ENCODE peak calls at places on chromosomes 11 and 22, in five cellular contexts. H is left lung; O is fibroblast of lung; Q is aorta; C is CD8-positive, alpha-beta memory T cell. Z is an unnamed sample.

GRCh38 chr22:45240810-45241631 is at the start of gene KIAA0930:
- DNase-seq in H (peak; percentile 87), O (peak; percentile 64), Q (peak; percentile 97), C (peak; percentile 81), Z (peak; percentile 91)

GRCh38 chr11:114447444-114447843 is 8.2 kb downstream of the REXO2 start:
- DNase-seq in H (no peak), O (no peak), Q (no peak), C (no peak), Z (no peak)

GRCh38 chr11:87394924-87395323 is 357.2 kb downstream of the TMEM135 start:
- DNase-seq in H (no peak), O (no peak), Q (no peak), C (no peak), Z (no peak)

GRCh38 chr22:17785185-17786184 is 11.2 kb upstream of the BID start:
- DNase-seq in H (no peak), O (peak; percentile 22), Q (no peak), C (peak; percentile 56), Z (peak; percentile 79)

GRCh38 chr11:17898782-17899181 is 114.1 kb downstream of the SERGEF start:
- DNase-seq in H (no peak), O (no peak), Q (no peak), C (no peak), Z (no peak)

GRCh38 chr22:40636380-40637180 is at the start of gene MRTFA:
- DNase-seq in H (peak; percentile 100), O (peak; percentile 100), Q (peak; percentile 100), C (peak; percentile 99), Z (peak; percentile 100)

GRCh38 chr22:32533265-32534068 is 58.9 kb downstream of the FBXO7 start:
- DNase-seq in H (no peak), O (peak; percentile 24), Q (no peak), C (no peak), Z (no peak)

GRCh38 chr22:29302402-29302680 is 4.1 kb upstream of the GAS2L1 start:
- DNase-seq in H (no peak), O (no peak), Q (no peak), C (no peak), Z (no peak)

GRCh38 chr11:75195164-75195962 is 44.5 kb downstream of the SLCO2B1 start:
- DNase-seq in H (peak; percentile 78), O (no peak), Q (peak; percentile 81), C (no peak), Z (peak; percentile 67)

GRCh38 chr11:36774603-36775002 is 176.6 kb upstream of the RAG2 start:
- DNase-seq in H (no peak), O (peak; percentile 45), Q (no peak), C (no peak), Z (no peak)

GRCh38 chr22:44578516-44579230 is 80.6 kb upstream of the RTL6 start:
- DNase-seq in H (peak; percentile 10), O (no peak), Q (peak; percentile 62), C (no peak), Z (no peak)

GRCh38 chr22:46803031-46803880 is 40.8 kb downstream of the TBC1D22A start:
- DNase-seq in H (peak; percentile 52), O (peak; percentile 9), Q (peak; percentile 83), C (peak; percentile 67), Z (peak; percentile 67)

GRCh38 chr22:50612168-50612714 is 11.6 kb downstream of the MAPK8IP2 start:
- DNase-seq in H (no peak), O (no peak), Q (no peak), C (no peak), Z (no peak)

GRCh38 chr11:43359432-43359818 is 705 bp downstream of the TTC17 start:
- DNase-seq in H (no peak), O (peak; percentile 41), Q (no peak), C (no peak), Z (no peak)

GRCh38 chr11:77188912-77189491 is 61.0 kb downstream of the MYO7A start:
- DNase-seq in H (no peak), O (no peak), Q (no peak), C (no peak), Z (peak; percentile 39)

GRCh38 chr11:108538022-108538424 is 39.8 kb upstream of the POGLUT3 start:
- DNase-seq in H (peak; percentile 73), O (no peak), Q (no peak), C (peak; percentile 15), Z (no peak)

GRCh38 chr11:73564903-73565302 is 33.0 kb downstream of the FAM168A start:
- DNase-seq in H (no peak), O (no peak), Q (no peak), C (no peak), Z (no peak)

GRCh38 chr22:38756631-38757463 is 1.0 kb upstream of the SUN2 start:
- DNase-seq in H (peak; percentile 59), O (no peak), Q (no peak), C (no peak), Z (no peak)

GRCh38 chr22:44673406-44673805 is 28.6 kb upstream of the PRR5 start:
- DNase-seq in H (no peak), O (no peak), Q (no peak), C (no peak), Z (no peak)

GRCh38 chr11:63918576-63919171 is 1.7 kb upstream of the RCOR2 start:
- DNase-seq in H (no peak), O (peak; percentile 30), Q (no peak), C (no peak), Z (peak; percentile 60)

GRCh38 chr11:34755671-34756070 is 134.8 kb downstream of the EHF start:
- DNase-seq in H (no peak), O (no peak), Q (no peak), C (no peak), Z (no peak)

GRCh38 chr22:35264986-35265385 is 7.7 kb downstream of the HMGXB4 start:
- DNase-seq in H (no peak), O (no peak), Q (no peak), C (no peak), Z (no peak)

GRCh38 chr11:19931141-19931767 is 218.6 kb downstream of the NAV2 start:
- DNase-seq in H (no peak), O (peak; percentile 33), Q (no peak), C (no peak), Z (no peak)

GRCh38 chr11:130578738-130579368 is 130.4 kb downstream of the ADAMTS15 start:
- DNase-seq in H (no peak), O (no peak), Q (no peak), C (no peak), Z (no peak)

GRCh38 chr11:96045622-96046456 is 121.9 kb upstream of the MTMR2 start:
- DNase-seq in H (no peak), O (peak; percentile 69), Q (peak; percentile 77), C (no peak), Z (no peak)

GRCh38 chr22:49807780-49808708 is 19.6 kb downstream of the BRD1 start:
- DNase-seq in H (no peak), O (no peak), Q (peak; percentile 5), C (peak; percentile 66), Z (no peak)

GRCh38 chr22:45548991-45549736 is 46.5 kb downstream of the FBLN1 start:
- DNase-seq in H (peak; percentile 65), O (peak; percentile 98), Q (peak; percentile 88), C (no peak), Z (peak; percentile 74)

GRCh38 chr11:13009476-13009920 is 382 bp downstream of the RASSF10 start:
- DNase-seq in H (no peak), O (no peak), Q (no peak), C (no peak), Z (no peak)

GRCh38 chr11:13009921-13010736 is 1.0 kb downstream of the RASSF10 start:
- DNase-seq in H (no peak), O (no peak), Q (peak; percentile 74), C (no peak), Z (peak; percentile 56)

GRCh38 chr11:13008625-13009475 is at the start of gene RASSF10:
- DNase-seq in H (peak; percentile 86), O (no peak), Q (peak; percentile 82), C (no peak), Z (peak; percentile 59)

GRCh38 chr11:13007182-13007581 is 1.9 kb upstream of the RASSF10 start:
- DNase-seq in H (no peak), O (no peak), Q (no peak), C (no peak), Z (no peak)

DNA sequence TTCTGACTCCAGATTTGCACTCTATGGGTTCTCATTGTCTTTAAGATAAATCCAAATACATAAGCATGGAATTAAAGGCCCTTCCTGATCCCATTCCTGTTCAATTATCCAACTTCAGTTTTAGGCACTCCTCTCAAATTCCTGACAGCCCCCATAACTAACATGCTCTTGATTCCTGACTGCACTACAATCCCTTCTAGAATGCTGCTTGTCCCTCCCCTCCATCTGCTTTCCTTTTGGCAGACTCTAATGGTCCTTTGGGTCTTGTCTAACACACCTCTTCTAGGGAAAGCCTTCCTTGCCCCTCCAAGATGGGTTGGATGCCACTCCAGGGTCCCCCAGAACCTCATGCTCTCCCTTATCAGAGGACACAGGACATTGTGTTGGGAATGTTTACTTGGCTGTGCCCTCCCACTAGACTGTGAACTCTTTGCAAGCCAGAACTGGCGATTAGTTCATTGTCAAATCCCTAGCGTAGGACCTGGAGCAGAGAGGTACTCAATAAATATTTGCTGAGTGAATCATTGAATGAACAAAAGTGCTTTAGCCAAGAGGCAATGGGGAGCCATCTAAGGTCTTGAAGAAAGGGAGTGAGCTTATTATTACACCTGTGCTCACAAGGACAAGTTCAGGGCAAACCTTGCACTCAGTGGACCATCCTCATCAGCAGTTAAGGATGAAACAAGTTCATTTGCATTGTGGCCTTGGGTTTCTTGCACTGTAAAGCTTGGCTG is 1.2 kb upstream of the RASSF10 start:
- DNase-seq in H (no peak), O (no peak), Q (no peak), C (no peak), Z (no peak)
- H3K27me3 ChIP-seq in H (peaks cover 51% of the 10 kb centered on the region), O (peaks cover 56% of the 10 kb centered on the region), Q (no peaks in the 10 kb centered on the region), C (peaks cover 15% of the 10 kb centered on the region), Z (peaks cover 72% of the 10 kb centered on the region)

DNA sequence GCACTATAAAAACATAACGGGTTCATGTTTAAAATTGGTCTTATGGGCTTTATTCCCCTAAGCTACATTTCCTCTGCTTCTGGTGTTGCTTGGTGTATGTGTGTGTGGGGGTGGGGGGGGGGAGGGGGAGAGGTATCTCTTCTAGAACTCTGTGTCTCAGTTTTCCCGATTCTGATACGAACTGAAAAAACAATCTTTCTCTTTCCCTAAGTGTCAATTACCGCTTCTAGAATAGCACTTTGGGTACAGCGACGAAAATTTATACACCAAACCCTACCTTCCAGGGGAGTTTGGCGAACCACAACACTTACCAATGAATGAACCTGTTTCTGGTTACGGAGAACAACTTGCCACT is 636 bp downstream of the NUP160 start:
- DNase-seq in H (no peak), O (no peak), Q (no peak), C (no peak), Z (no peak)
- H3K27ac ChIP-seq in H (peak overlapping the region; percentile 83), O (peak overlapping the region; percentile 92), Q (no peak overlapping the region), C (peak overlapping the region; percentile 97), Z (peak overlapping the region; percentile 93)

GRCh38 chr22:19754701-19755144 is 5.9 kb upstream of the TBX1 start:
- DNase-seq in H (no peak), O (no peak), Q (no peak), C (no peak), Z (no peak)

GRCh38 chr22:19757140-19757984 is 3.2 kb upstream of the TBX1 start:
- DNase-seq in H (no peak), O (no peak), Q (no peak), C (no peak), Z (no peak)

GRCh38 chr22:19755145-19755710 is 5.3 kb upstream of the TBX1 start:
- DNase-seq in H (no peak), O (no peak), Q (no peak), C (no peak), Z (no peak)

GRCh38 chr22:19756288-19757128 is 4.1 kb upstream of the TBX1 start:
- DNase-seq in H (no peak), O (no peak), Q (no peak), C (peak; percentile 47), Z (no peak)

GRCh38 chr22:19755722-19756287 is 4.8 kb upstream of the TBX1 start:
- DNase-seq in H (no peak), O (no peak), Q (no peak), C (no peak), Z (no peak)
- H3K4me3 ChIP-seq in H (no peak overlapping the region), O (no peak overlapping the region), Q (no peak overlapping the region), C (no peak overlapping the region), Z (no peak overlapping the region)

GRCh38 chr11:127000991-127001390 is 421 bp upstream of the KIRREL3 start:
- DNase-seq in H (no peak), O (no peak), Q (no peak), C (no peak), Z (no peak)
- H3K27me3 ChIP-seq in H (peaks cover 54% of the 10 kb centered on the region), O (no peaks in the 10 kb centered on the region), Q (no peaks in the 10 kb centered on the region), C (no peaks in the 10 kb centered on the region), Z (peaks cover 81% of the 10 kb centered on the region)